ENCODE peak calls at places on chromosomes 3 and 15, in ten cellular contexts. U, I, M, J, Y, V, F, E, W and G are unnamed samples.

GRCh38 chr3:141051641-141052569 is 758 bp downstream of the SPSB4 start:
- DNase-seq in U (peak), I (peak), M (peak), J (no peak), Y (peak), V (peak), F (no peak), E (no peak), W (peak), G (no peak)

GRCh38 chr15:36484038-36484778 is 95.2 kb upstream of the CDIN1 start:
- DNase-seq in U (no peak), I (no peak), M (no peak), J (no peak), Y (no peak), V (no peak), F (no peak), E (no peak), W (no peak), G (no peak)

GRCh38 chr3:167733961-167734497 is 663 bp downstream of the PDCD10 start:
- DNase-seq in U (no peak), I (no peak), M (no peak), J (no peak), Y (no peak), V (no peak), F (peak), E (no peak), W (peak), G (no peak)

GRCh38 chr3:98901032-98901464 is 447 bp downstream of the DCBLD2 start:
- DNase-seq in U (peak), I (peak), M (peak), J (no peak), Y (peak), V (peak), F (peak), E (no peak), W (peak), G (peak)

GRCh38 chr3:159969-160368 is 36.6 kb upstream of the CHL1 start:
- DNase-seq in U (no peak), I (no peak), M (no peak), J (no peak), Y (no peak), V (no peak), F (no peak), E (no peak), W (no peak), G (no peak)

GRCh38 chr3:176302271-176302670 is 895.0 kb downstream of the TBL1XR1 start:
- DNase-seq in U (no peak), I (no peak), M (no peak), J (no peak), Y (no peak), V (no peak), F (no peak), E (no peak), W (no peak), G (no peak)

GRCh38 chr15:41957021-41957897 is 15.1 kb downstream of the EHD4 start:
- DNase-seq in U (no peak), I (no peak), M (no peak), J (no peak), Y (no peak), V (peak), F (no peak), E (no peak), W (peak), G (no peak)

GRCh38 chr15:91946075-91946474 is 92.6 kb downstream of the SLCO3A1 start:
- DNase-seq in U (no peak), I (no peak), M (no peak), J (no peak), Y (no peak), V (no peak), F (no peak), E (no peak), W (no peak), G (no peak)

GRCh38 chr3:45055411-45056143 is 29.5 kb downstream of the CLEC3B start:
- DNase-seq in U (no peak), I (peak), M (no peak), J (no peak), Y (no peak), V (peak), F (peak), E (no peak), W (no peak), G (no peak)

GRCh38 chr3:10519236-10519635 is 13.8 kb upstream of the ATP2B2 start:
- DNase-seq in U (peak), I (no peak), M (no peak), J (peak), Y (no peak), V (no peak), F (no peak), E (peak), W (no peak), G (no peak)

GRCh38 chr15:90413411-90414379 is 25.7 kb downstream of the IQGAP1 start:
- DNase-seq in U (no peak), I (no peak), M (no peak), J (no peak), Y (no peak), V (no peak), F (no peak), E (no peak), W (peak), G (no peak)

GRCh38 chr3:23810342-23811116 is 4.8 kb downstream of the UBE2E1 start:
- DNase-seq in U (peak), I (peak), M (peak), J (peak), Y (peak), V (peak), F (peak), E (peak), W (peak), G (peak)

GRCh38 chr3:41317718-41318117 is 118.4 kb downstream of the CTNNB1 start:
- DNase-seq in U (no peak), I (no peak), M (no peak), J (no peak), Y (no peak), V (no peak), F (peak), E (no peak), W (peak), G (no peak)

GRCh38 chr3:25589783-25590258 is 74.9 kb downstream of the TOP2B start:
- DNase-seq in U (no peak), I (no peak), M (no peak), J (no peak), Y (no peak), V (peak), F (no peak), E (no peak), W (peak), G (no peak)

GRCh38 chr3:177713921-177714900 is 516.9 kb upstream of the TBL1XR1 start:
- DNase-seq in U (no peak), I (peak), M (no peak), J (no peak), Y (no peak), V (no peak), F (no peak), E (no peak), W (no peak), G (no peak)

GRCh38 chr15:73926191-73927002 is at the start of gene LOXL1:
- DNase-seq in U (peak), I (no peak), M (peak), J (peak), Y (peak), V (peak), F (peak), E (no peak), W (peak), G (no peak)

GRCh38 chr3:62954579-62954978 is 79.4 kb upstream of the CADPS start:
- DNase-seq in U (no peak), I (no peak), M (no peak), J (no peak), Y (peak), V (no peak), F (no peak), E (no peak), W (no peak), G (no peak)

GRCh38 chr15:83016906-83017305 is 5.5 kb upstream of the C15orf40 start:
- DNase-seq in U (no peak), I (no peak), M (no peak), J (no peak), Y (no peak), V (no peak), F (no peak), E (no peak), W (no peak), G (no peak)

GRCh38 chr15:80480171-80480811 is 76.1 kb downstream of the ARNT2 start:
- DNase-seq in U (peak), I (no peak), M (peak), J (no peak), Y (no peak), V (no peak), F (peak), E (no peak), W (no peak), G (no peak)

GRCh38 chr3:65126527-65127440 is 439.0 kb upstream of the ADAMTS9 start:
- DNase-seq in U (no peak), I (no peak), M (no peak), J (no peak), Y (no peak), V (no peak), F (no peak), E (no peak), W (peak), G (no peak)

GRCh38 chr3:30819067-30819798 is 75.2 kb downstream of the GADL1 start:
- DNase-seq in U (no peak), I (no peak), M (no peak), J (no peak), Y (no peak), V (no peak), F (no peak), E (no peak), W (no peak), G (no peak)

GRCh38 chr15:100393008-100393407 is 51.2 kb upstream of the ADAMTS17 start:
- DNase-seq in U (no peak), I (no peak), M (no peak), J (no peak), Y (no peak), V (no peak), F (no peak), E (no peak), W (no peak), G (no peak)

GRCh38 chr3:79297242-79297641 is 470.6 kb downstream of the ROBO1 start:
- DNase-seq in U (no peak), I (no peak), M (no peak), J (no peak), Y (no peak), V (peak), F (peak), E (no peak), W (no peak), G (no peak)

GRCh38 chr15:62390793-62391543 is 225.9 kb upstream of the C2CD4B start:
- DNase-seq in U (peak), I (peak), M (peak), J (no peak), Y (peak), V (peak), F (peak), E (peak), W (peak), G (peak)

GRCh38 chr3:73502609-73503560 is 121.9 kb downstream of the PDZRN3 start:
- DNase-seq in U (peak), I (peak), M (peak), J (no peak), Y (peak), V (peak), F (peak), E (no peak), W (peak), G (peak)

GRCh38 chr3:73504852-73505251 is 119.9 kb downstream of the PDZRN3 start:
- DNase-seq in U (no peak), I (no peak), M (no peak), J (no peak), Y (no peak), V (no peak), F (no peak), E (no peak), W (no peak), G (no peak)

GRCh38 chr3:73500321-73500720 is 124.4 kb downstream of the PDZRN3 start:
- DNase-seq in U (no peak), I (no peak), M (no peak), J (no peak), Y (no peak), V (no peak), F (no peak), E (no peak), W (no peak), G (no peak)

GRCh38 chr3:73504255-73504654 is 120.5 kb downstream of the PDZRN3 start:
- DNase-seq in U (no peak), I (no peak), M (no peak), J (no peak), Y (peak), V (no peak), F (no peak), E (no peak), W (no peak), G (no peak)

DNA sequence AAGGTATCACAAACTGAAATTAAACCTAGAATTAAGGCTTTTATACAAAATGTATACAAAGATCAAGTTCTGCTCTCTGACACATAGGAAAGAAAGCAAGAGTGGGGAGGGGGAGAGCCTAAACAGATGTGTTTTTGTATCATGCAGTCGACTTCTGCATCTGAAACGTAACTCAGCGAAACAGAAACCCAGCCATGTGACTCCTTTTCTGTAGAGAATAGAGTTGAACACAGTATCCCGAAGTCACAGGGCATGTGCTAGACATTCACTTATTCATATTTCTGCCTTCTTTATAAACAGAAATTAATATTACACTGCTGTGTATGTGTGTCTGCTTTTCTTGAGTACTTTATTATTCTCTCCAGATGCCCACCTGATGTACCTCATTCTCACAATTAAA is 121.0 kb downstream of the PDZRN3 start:
- DNase-seq in U (no peak), I (no peak), M (no peak), J (no peak), Y (no peak), V (no peak), F (no peak), E (no peak), W (no peak), G (no peak)
- H3K27ac ChIP-seq in U (peak), I (peak), M (peak), J (no peak), Y (no peak), V (no peak), F (no peak), E (no peak), W (peak), G (no peak)

DNA sequence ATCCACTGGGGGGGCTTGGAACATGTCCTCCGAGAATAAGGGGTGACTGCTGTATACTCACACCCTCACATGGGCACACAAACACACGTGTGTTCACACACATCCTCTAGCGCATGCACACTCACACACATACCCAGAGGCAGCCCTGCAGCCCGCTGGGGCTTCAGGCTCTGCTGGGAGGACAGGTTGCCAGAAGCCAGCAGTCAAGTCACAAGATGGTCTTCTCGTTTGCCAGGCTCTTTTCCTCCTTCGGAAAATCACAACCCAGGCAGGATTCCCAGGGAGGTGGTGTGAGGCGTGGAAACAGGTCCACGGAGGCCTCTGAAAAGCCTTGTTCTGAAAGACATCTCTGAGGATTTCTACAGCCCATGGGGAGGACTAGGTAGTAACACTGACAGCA is 26.8 kb downstream of the MEGF11 start:
- DNase-seq in U (no peak), I (no peak), M (no peak), J (no peak), Y (no peak), V (no peak), F (no peak), E (no peak), W (no peak), G (no peak)
- H3K27ac ChIP-seq in U (no peak), I (no peak), M (no peak), J (no peak), Y (no peak), V (no peak), F (no peak), E (no peak), W (no peak), G (no peak)

DNA sequence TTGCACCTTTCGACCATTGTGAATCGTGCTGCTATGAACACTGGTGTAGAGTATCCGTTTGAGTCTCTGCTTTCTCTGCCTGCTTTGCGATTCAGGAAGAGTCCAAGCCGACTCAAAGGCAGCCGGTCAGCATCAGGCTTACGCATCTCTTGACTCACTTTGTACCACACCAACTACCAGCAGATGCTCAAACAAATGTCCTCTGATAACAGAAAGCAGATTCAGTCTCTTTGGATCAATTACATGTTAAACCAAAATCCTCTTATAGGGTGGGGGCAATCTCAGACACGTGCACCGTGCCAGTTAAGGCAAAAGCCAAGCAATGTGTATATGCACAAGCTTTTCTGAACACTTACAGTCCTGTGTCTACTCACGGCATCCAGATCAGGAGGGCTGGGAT is 153.7 kb downstream of the MECOM start:
- DNase-seq in U (no peak), I (peak), M (no peak), J (no peak), Y (no peak), V (no peak), F (no peak), E (no peak), W (no peak), G (no peak)
- H3K27ac ChIP-seq in U (no peak), I (no peak), M (no peak), J (no peak), Y (no peak), V (peak), F (no peak), E (no peak), W (no peak), G (no peak)

GRCh38 chr3:77411990-77412389 is 372.1 kb downstream of the ROBO2 start:
- DNase-seq in U (no peak), I (no peak), M (no peak), J (no peak), Y (no peak), V (no peak), F (no peak), E (no peak), W (no peak), G (no peak)

GRCh38 chr3:77411334-77411733 is 371.4 kb downstream of the ROBO2 start:
- DNase-seq in U (no peak), I (no peak), M (no peak), J (no peak), Y (no peak), V (no peak), F (no peak), E (no peak), W (no peak), G (no peak)

GRCh38 chr3:77414881-77415280 is 375.0 kb downstream of the ROBO2 start:
- DNase-seq in U (no peak), I (no peak), M (no peak), J (no peak), Y (no peak), V (no peak), F (no peak), E (no peak), W (no peak), G (no peak)

GRCh38 chr3:77407454-77407853 is 367.6 kb downstream of the ROBO2 start:
- DNase-seq in U (no peak), I (no peak), M (no peak), J (no peak), Y (no peak), V (no peak), F (no peak), E (no peak), W (no peak), G (no peak)

DNA sequence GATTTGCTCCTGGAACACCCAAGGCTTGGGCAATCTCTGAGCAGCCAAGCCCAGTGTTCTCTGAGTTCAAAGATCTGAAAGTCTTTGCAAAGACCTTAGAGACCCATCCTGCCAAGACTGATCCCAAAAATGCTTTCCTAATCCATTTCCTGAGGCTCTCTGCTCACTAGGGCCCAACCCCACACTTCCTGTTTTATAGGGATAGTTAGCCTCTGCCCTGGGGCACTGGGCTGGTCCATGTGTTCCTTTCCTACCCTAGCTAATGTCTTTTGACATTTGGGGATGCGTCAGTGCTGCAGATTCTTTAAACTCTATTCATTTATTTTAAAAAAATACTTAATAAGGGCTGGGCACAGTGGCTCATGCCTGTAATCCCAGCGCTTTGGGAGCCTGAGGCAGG is 372.7 kb downstream of the ROBO2 start:
- DNase-seq in U (no peak), I (no peak), M (no peak), J (no peak), Y (no peak), V (no peak), F (no peak), E (no peak), W (no peak), G (no peak)
- H3K27ac ChIP-seq in U (no peak), I (no peak), M (no peak), J (no peak), Y (no peak), V (no peak), F (no peak), E (no peak), W (no peak), G (no peak)

DNA sequence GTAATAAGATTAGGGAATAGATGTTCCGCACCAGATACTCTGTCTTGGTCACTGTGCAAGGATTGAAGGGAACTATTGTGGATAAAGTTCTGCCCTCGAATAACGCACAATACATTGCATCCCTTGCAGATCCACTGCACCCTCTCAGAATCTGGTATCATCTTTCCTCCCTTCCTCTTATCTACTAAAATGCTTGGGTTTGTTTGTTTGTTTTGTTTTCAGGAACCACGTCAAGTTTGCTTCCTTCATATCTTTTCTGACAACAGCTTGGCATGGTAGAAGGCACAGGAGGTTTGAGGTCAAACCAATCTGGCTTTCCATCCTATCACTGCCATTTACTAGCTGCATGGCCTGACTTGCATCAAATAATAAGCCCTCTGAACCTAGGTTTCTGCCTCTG is 2.0 kb upstream of the FSTL1 start:
- DNase-seq in U (no peak), I (no peak), M (no peak), J (no peak), Y (no peak), V (no peak), F (no peak), E (no peak), W (no peak), G (no peak)
- H3K27ac ChIP-seq in U (no peak), I (no peak), M (no peak), J (no peak), Y (no peak), V (no peak), F (no peak), E (no peak), W (no peak), G (no peak)

GRCh38 chr3:148042663-148043445 is 633.7 kb downstream of the ZIC1 start:
- DNase-seq in U (no peak), I (peak), M (no peak), J (no peak), Y (no peak), V (no peak), F (no peak), E (no peak), W (no peak), G (no peak)
- H3K27ac ChIP-seq in U (no peak), I (peak), M (no peak), J (no peak), Y (no peak), V (no peak), F (no peak), E (no peak), W (no peak), G (no peak)